ENCODE peak calls at places on chromosomes 1 and 21, in six cellular contexts. Y is EL, G is HT-29, X is Daoy, D is LHCN-M2, W is AML-193. J is an unnamed sample.

GRCh38 chr21:26157842-26158241 is 12.7 kb downstream of the APP start:
- DNase-seq in Y (no peak), G (no peak), X (no peak), D (no peak), W (no peak), J (no peak)

GRCh38 chr1:93969371-93969770 is 60.1 kb upstream of the GCLM start:
- DNase-seq in Y (no peak), G (no peak), X (no peak), D (peak; percentile 19), W (no peak), J (no peak)

GRCh38 chr1:54241430-54241829 is 41.5 kb downstream of the MRPL37 start:
- DNase-seq in Y (no peak), G (no peak), X (no peak), D (no peak), W (no peak), J (no peak)

GRCh38 chr1:64295566-64295965 is 92.1 kb downstream of the UBE2U start:
- DNase-seq in Y (peak; percentile 13), G (no peak), X (no peak), D (no peak), W (no peak), J (no peak)

GRCh38 chr21:42437786-42438185 is 34.1 kb downstream of the UBASH3A start:
- DNase-seq in Y (no peak), G (peak; percentile 4), X (no peak), D (no peak), W (no peak), J (no peak)

GRCh38 chr1:62952596-62952995 is 168.7 kb downstream of the ATG4C start:
- DNase-seq in Y (no peak), G (no peak), X (no peak), D (no peak), W (no peak), J (no peak)

GRCh38 chr1:8525291-8526275 is 207.7 kb downstream of the SLC45A1 start:
- DNase-seq in Y (peak; percentile 94), G (peak; percentile 87), X (peak; percentile 80), D (peak; percentile 96), W (peak; percentile 92), J (peak; percentile 88)

GRCh38 chr1:156750191-156750931 is 1.1 kb downstream of the HDGF start:
- DNase-seq in Y (peak; percentile 62), G (peak; percentile 67), X (peak; percentile 67), D (peak; percentile 66), W (peak; percentile 31), J (peak; percentile 67)

GRCh38 chr1:117540532-117540931 is 65.3 kb upstream of the TENT5C start:
- DNase-seq in Y (no peak), G (no peak), X (no peak), D (no peak), W (no peak), J (no peak)

GRCh38 chr1:220696863-220697231 is 6.7 kb downstream of the C1orf115 start:
- DNase-seq in Y (peak; percentile 76), G (no peak), X (peak; percentile 18), D (peak; percentile 20), W (no peak), J (no peak)

GRCh38 chr1:167683641-167684502 is 37.9 kb upstream of the MPZL1 start:
- DNase-seq in Y (peak; percentile 54), G (no peak), X (peak; percentile 66), D (peak; percentile 95), W (no peak), J (peak; percentile 50)

GRCh38 chr1:42925132-42925769 is 33.4 kb downstream of the SLC2A1 start:
- DNase-seq in Y (no peak), G (peak; percentile 65), X (no peak), D (peak; percentile 28), W (no peak), J (no peak)

GRCh38 chr1:244104309-244105060 is 53.4 kb downstream of the ZBTB18 start:
- DNase-seq in Y (peak; percentile 97), G (no peak), X (peak; percentile 93), D (peak; percentile 93), W (no peak), J (no peak)

GRCh38 chr1:47568763-47569162 is 130.9 kb downstream of the FOXD2 start:
- DNase-seq in Y (peak; percentile 23), G (no peak), X (peak; percentile 27), D (peak; percentile 11), W (no peak), J (no peak)

GRCh38 chr1:92482404-92482664 is 4.4 kb downstream of the GFI1 start:
- DNase-seq in Y (no peak), G (no peak), X (no peak), D (no peak), W (no peak), J (peak; percentile 80)

GRCh38 chr1:215529111-215529510 is 38.0 kb upstream of the KCTD3 start:
- DNase-seq in Y (no peak), G (no peak), X (no peak), D (no peak), W (no peak), J (no peak)

GRCh38 chr1:161071886-161072371 is 2.2 kb upstream of the ARHGAP30 start:
- DNase-seq in Y (peak; percentile 36), G (peak; percentile 79), X (peak; percentile 51), D (peak; percentile 44), W (peak; percentile 74), J (peak; percentile 86)

GRCh38 chr21:26177741-26178452 is 7.3 kb upstream of the APP start:
- DNase-seq in Y (peak; percentile 46), G (no peak), X (no peak), D (peak; percentile 46), W (no peak), J (no peak)

GRCh38 chr21:26072891-26073615 is 97.5 kb downstream of the APP start:
- DNase-seq in Y (peak; percentile 79), G (no peak), X (peak; percentile 6), D (peak; percentile 65), W (no peak), J (no peak)

GRCh38 chr1:53060580-53060979 is 1.4 kb upstream of the PODN start:
- DNase-seq in Y (peak; percentile 51), G (no peak), X (no peak), D (no peak), W (no peak), J (no peak)

GRCh38 chr1:8874230-8875201 is 4.0 kb downstream of the ENO1 start:
- DNase-seq in Y (peak; percentile 50), G (no peak), X (no peak), D (no peak), W (no peak), J (no peak)

GRCh38 chr1:234597894-234598293 is 12.1 kb downstream of the IRF2BP2 start:
- DNase-seq in Y (peak; percentile 57), G (peak; percentile 78), X (peak; percentile 40), D (peak; percentile 67), W (peak; percentile 67), J (no peak)

GRCh38 chr1:206464456-206464964 is 5.8 kb upstream of the IKBKE start:
- DNase-seq in Y (peak; percentile 79), G (no peak), X (peak; percentile 36), D (peak; percentile 78), W (peak; percentile 62), J (no peak)

GRCh38 chr1:222240536-222241181 is 307.2 kb downstream of the HHIPL2 start:
- DNase-seq in Y (peak; percentile 41), G (no peak), X (peak; percentile 15), D (peak; percentile 80), W (no peak), J (no peak)

GRCh38 chr1:19466112-19466561 is 19.2 kb downstream of the CAPZB start:
- DNase-seq in Y (no peak), G (no peak), X (no peak), D (no peak), W (no peak), J (no peak)

GRCh38 chr1:164774413-164774812 is 215.4 kb downstream of the PBX1 start:
- DNase-seq in Y (no peak), G (no peak), X (no peak), D (no peak), W (no peak), J (no peak)

GRCh38 chr1:11067716-11068495 is 8.1 kb upstream of the SRM start:
- DNase-seq in Y (no peak), G (no peak), X (no peak), D (no peak), W (no peak), J (peak; percentile 19)

GRCh38 chr21:41877901-41878830 is 978 bp downstream of the PRDM15 start:
- DNase-seq in Y (peak; percentile 53), G (peak; percentile 20), X (peak; percentile 73), D (peak; percentile 63), W (peak; percentile 62), J (no peak)

GRCh38 chr1:228147768-228148167 is 2.0 kb upstream of the GJC2 start:
- DNase-seq in Y (no peak), G (no peak), X (no peak), D (no peak), W (no peak), J (no peak)

GRCh38 chr1:14945132-14946010 is 208.2 kb upstream of the TMEM51 start:
- DNase-seq in Y (peak; percentile 94), G (no peak), X (peak; percentile 73), D (peak; percentile 81), W (no peak), J (peak; percentile 54)

GRCh38 chr1:100455478-100456072 is 82.4 kb upstream of the GPR88 start:
- DNase-seq in Y (no peak), G (peak; percentile 29), X (no peak), D (no peak), W (peak; percentile 65), J (no peak)

GRCh38 chr1:54291276-54292014 is 91.5 kb downstream of the MRPL37 start:
- DNase-seq in Y (no peak), G (no peak), X (no peak), D (no peak), W (no peak), J (no peak)

GRCh38 chr21:25956993-25957714 is 213.4 kb downstream of the APP start:
- DNase-seq in Y (peak; percentile 55), G (no peak), X (no peak), D (peak; percentile 85), W (no peak), J (no peak)

GRCh38 chr1:53878492-53879105 is 11.0 kb downstream of the YIPF1 start:
- DNase-seq in Y (peak; percentile 44), G (peak; percentile 59), X (peak; percentile 15), D (peak; percentile 49), W (peak; percentile 52), J (no peak)

GRCh38 chr1:170823120-170823519 is 112.2 kb upstream of the MROH9 start:
- DNase-seq in Y (peak; percentile 21), G (no peak), X (peak; percentile 25), D (peak; percentile 29), W (no peak), J (no peak)

GRCh38 chr1:31326461-31326860 is 29.6 kb downstream of the ZCCHC17 start:
- DNase-seq in Y (no peak), G (no peak), X (no peak), D (no peak), W (no peak), J (no peak)

GRCh38 chr1:200034821-200035396 is 7.4 kb downstream of the NR5A2 start:
- DNase-seq in Y (peak; percentile 44), G (no peak), X (peak; percentile 50), D (no peak), W (no peak), J (no peak)

GRCh38 chr1:44604167-44604955 is 69.9 kb downstream of the TMEM53 start:
- DNase-seq in Y (no peak), G (no peak), X (no peak), D (no peak), W (no peak), J (no peak)

GRCh38 chr1:176567190-176567794 is 104.3 kb downstream of the PAPPA2 start:
- DNase-seq in Y (peak; percentile 5), G (no peak), X (no peak), D (no peak), W (no peak), J (no peak)